ENCODE peak calls at places on chromosome 12, in nine cellular contexts. N is endothelial cell; K is stimulated activated CD4-positive, alpha-beta T cell treated with anti-CD3 and anti-CD28 coated beads, Interleukin-12 subunit alpha, Interleukin-12 subunit beta, amount 100 ng/mL, for 4 hours; X is mammary epithelial cell; H is GF-D8; A is activated CD4-positive, alpha-beta T cell treated with anti-CD3 and anti-CD28 coated beads for 1 hour; E is Ammon's horn; Z is naive thymus-derived CD4-positive, alpha-beta T cell; F is aorta. Q is an unnamed sample.

GRCh38 chr12:15629108-15629507 is 160.1 kb downstream of the EPS8 start:
- DNase-seq in Z (no peak), H (no peak), X (peak; percentile 88), E (peak; percentile 25), F (peak; percentile 61), A (no peak), N (no peak), K (no peak), Q (peak; percentile 32)

GRCh38 chr12:63940295-63940997 is 95.9 kb downstream of the SRGAP1 start:
- DNase-seq in A (no peak), N (peak; percentile 40), Z (no peak), F (no peak), H (no peak), K (no peak), X (no peak), E (peak; percentile 47), Q (no peak)

GRCh38 chr12:68454855-68455254 is 122.7 kb upstream of the MDM1 start:
- DNase-seq in N (no peak), Z (no peak), E (no peak), K (no peak), F (no peak), H (peak; percentile 53), A (no peak), X (no peak), Q (no peak)

GRCh38 chr12:81450920-81451739 is 308.0 kb downstream of the PPFIA2 start:
- DNase-seq in X (peak; percentile 40), Z (no peak), H (no peak), F (no peak), K (no peak), N (peak; percentile 65), A (no peak), E (peak; percentile 74), Q (no peak)

GRCh38 chr12:2970744-2971143 is 11.5 kb downstream of the TEAD4 start:
- DNase-seq in Z (no peak), E (no peak), N (no peak), F (no peak), K (no peak), H (no peak), X (no peak), A (no peak), Q (no peak)

GRCh38 chr12:75437564-75437963 is 43.0 kb upstream of the GLIPR1 start:
- DNase-seq in E (no peak), X (peak; percentile 53), Z (no peak), A (no peak), N (no peak), F (no peak), K (no peak), H (no peak), Q (no peak)

GRCh38 chr12:93254911-93255310 is 122.8 kb upstream of the NUDT4 start:
- DNase-seq in Z (no peak), A (no peak), N (no peak), X (no peak), E (no peak), K (no peak), F (no peak), H (no peak), Q (no peak)

GRCh38 chr12:45518516-45519235 is 210.8 kb upstream of the ARID2 start:
- DNase-seq in A (peak; percentile 11), X (no peak), H (no peak), F (no peak), N (no peak), Z (no peak), K (peak; percentile 26), E (no peak), Q (no peak)

GRCh38 chr12:124653169-124653931 is 85.9 kb upstream of the NCOR2 start:
- DNase-seq in F (no peak), N (no peak), X (no peak), E (no peak), K (no peak), H (no peak), A (no peak), Z (no peak), Q (no peak)

GRCh38 chr12:31877884-31878283 is 81.3 kb upstream of the RESF1 start:
- DNase-seq in H (no peak), A (no peak), X (no peak), F (no peak), Z (no peak), E (no peak), N (no peak), K (no peak), Q (no peak)

GRCh38 chr12:124920353-124920935 is 6.0 kb upstream of the UBC start:
- DNase-seq in X (no peak), Z (no peak), E (no peak), K (no peak), N (no peak), F (peak; percentile 38), A (no peak), H (no peak), Q (no peak)

GRCh38 chr12:90958995-90959394 is 4.0 kb upstream of the CCER1 start:
- DNase-seq in Z (no peak), N (no peak), F (no peak), K (no peak), A (no peak), X (no peak), H (no peak), E (no peak), Q (no peak)

GRCh38 chr12:1872448-1872847 is 46.0 kb downstream of the CACNA2D4 start:
- DNase-seq in N (no peak), A (no peak), K (no peak), X (no peak), Z (no peak), F (no peak), H (no peak), E (no peak), Q (no peak)

GRCh38 chr12:6229823-6230222 is 29.6 kb downstream of the CD9 start:
- DNase-seq in E (peak; percentile 83), A (no peak), X (peak; percentile 82), F (peak; percentile 91), H (no peak), Z (no peak), N (no peak), K (no peak), Q (no peak)

GRCh38 chr12:129570796-129571400 is 332.9 kb downstream of the TMEM132D start:
- DNase-seq in E (no peak), K (no peak), A (no peak), N (no peak), H (no peak), F (no peak), Z (no peak), X (no peak), Q (no peak)

Q was measured in omental fat pad.